ENCODE peak calls at places on chromosomes 13 and 19, in eight cellular contexts. Q is A549, G is HCT116, K is HepG2, P is H1, M is K562, I is SK-N-SH, X is GM12878. U is an unnamed sample.

GRCh38 chr19:53927745-53928144 is 18.7 kb downstream of the CACNG7 start:
- DNase-seq in Q (no peak), G (no peak), K (peak), P (peak), M (peak), I (no peak), X (no peak), U (peak)

GRCh38 chr13:76231522-76232167 is 595.5 kb downstream of the LMO7 start:
- DNase-seq in Q (no peak), G (no peak), K (no peak), P (no peak), M (no peak), I (no peak), X (no peak), U (no peak)

GRCh38 chr13:26480246-26480855 is 77.1 kb upstream of the WASF3 start:
- DNase-seq in Q (no peak), G (no peak), K (no peak), P (no peak), M (no peak), I (no peak), X (no peak), U (no peak)

GRCh38 chr19:39509233-39509632 is 5.7 kb upstream of the SELENOV start:
- DNase-seq in Q (no peak), G (no peak), K (no peak), P (no peak), M (no peak), I (no peak), X (no peak), U (no peak)

GRCh38 chr13:75345191-75345590 is 136.8 kb downstream of the TBC1D4 start:
- DNase-seq in Q (no peak), G (no peak), K (no peak), P (no peak), M (no peak), I (no peak), X (no peak), U (peak)

GRCh38 chr13:95809429-95809828 is 132.5 kb downstream of the DNAJC3 start:
- DNase-seq in Q (no peak), G (no peak), K (no peak), P (no peak), M (no peak), I (no peak), X (no peak), U (no peak)

GRCh38 chr13:44012910-44013309 is 133.2 kb downstream of the LACC1 start:
- DNase-seq in Q (no peak), G (no peak), K (no peak), P (no peak), M (no peak), I (no peak), X (no peak), U (peak)

GRCh38 chr19:18278521-18279265 is 2.7 kb downstream of the JUND start:
- DNase-seq in Q (no peak), G (no peak), K (no peak), P (no peak), M (peak), I (no peak), X (no peak), U (peak)

GRCh38 chr13:41645313-41645712 is 188.0 kb downstream of the RGCC start:
- DNase-seq in Q (no peak), G (no peak), K (peak), P (no peak), M (no peak), I (no peak), X (no peak), U (peak)

GRCh38 chr19:32197896-32198882 is 147.2 kb upstream of the ZNF507 start:
- DNase-seq in Q (no peak), G (no peak), K (no peak), P (peak), M (no peak), I (no peak), X (no peak), U (no peak)

GRCh38 chr19:47381653-47382279 is 32.7 kb downstream of the DHX34 start:
- DNase-seq in Q (no peak), G (no peak), K (no peak), P (no peak), M (no peak), I (no peak), X (no peak), U (no peak)

GRCh38 chr19:45152504-45153338 is 8.1 kb downstream of the NKPD1 start:
- DNase-seq in Q (no peak), G (no peak), K (no peak), P (peak), M (no peak), I (peak), X (no peak), U (peak)

GRCh38 chr13:88339271-88339741 is 668.1 kb downstream of the SLITRK5 start:
- DNase-seq in Q (no peak), G (no peak), K (no peak), P (no peak), M (no peak), I (no peak), X (no peak), U (no peak)

GRCh38 chr19:41995959-41996797 is 2.1 kb upstream of the ATP1A3 start:
- DNase-seq in Q (peak), G (no peak), K (no peak), P (peak), M (peak), I (peak), X (no peak), U (no peak)

GRCh38 chr13:101709952-101710351 is 257.5 kb downstream of the ITGBL1 start:
- DNase-seq in Q (no peak), G (no peak), K (peak), P (no peak), M (no peak), I (no peak), X (no peak), U (no peak)

GRCh38 chr13:39888865-39889810 is 233.7 kb downstream of the COG6 start:
- DNase-seq in Q (no peak), G (no peak), K (no peak), P (no peak), M (no peak), I (no peak), X (no peak), U (peak)

GRCh38 chr13:40402931-40403412 is 263.5 kb downstream of the FOXO1 start:
- DNase-seq in Q (peak), G (no peak), K (peak), P (no peak), M (no peak), I (no peak), X (no peak), U (peak)

GRCh38 chr13:30113983-30114491 is 193.3 kb downstream of the KATNAL1 start:
- DNase-seq in Q (no peak), G (no peak), K (peak), P (peak), M (peak), I (no peak), X (no peak), U (no peak)

GRCh38 chr19:35563207-35563829 is at the start of gene ATP4A:
- DNase-seq in Q (no peak), G (no peak), K (no peak), P (no peak), M (no peak), I (no peak), X (no peak), U (no peak)

GRCh38 chr19:17530586-17530985 is 19.1 kb downstream of the PGLS start:
- DNase-seq in Q (no peak), G (no peak), K (peak), P (peak), M (no peak), I (no peak), X (no peak), U (no peak)

GRCh38 chr19:32977269-32977668 is 5.2 kb downstream of the FAAP24 start:
- DNase-seq in Q (peak), G (no peak), K (no peak), P (no peak), M (no peak), I (no peak), X (no peak), U (peak)

GRCh38 chr19:4379383-4380253 is 20.7 kb downstream of the SH3GL1 start:
- DNase-seq in Q (peak), G (no peak), K (no peak), P (no peak), M (no peak), I (peak), X (peak), U (peak)

GRCh38 chr19:47421244-47421786 is 2.0 kb upstream of the MEIS3 start:
- DNase-seq in Q (no peak), G (no peak), K (no peak), P (no peak), M (no peak), I (no peak), X (no peak), U (no peak)

GRCh38 chr13:113596321-113597200 is 12.0 kb downstream of the TFDP1 start:
- DNase-seq in Q (no peak), G (no peak), K (no peak), P (no peak), M (no peak), I (no peak), X (no peak), U (no peak)

GRCh38 chr13:109394311-109394988 is 391.9 kb downstream of the IRS2 start:
- DNase-seq in Q (no peak), G (no peak), K (no peak), P (no peak), M (no peak), I (no peak), X (no peak), U (no peak)

GRCh38 chr13:103349664-103350063 is 283.4 kb upstream of the SLC10A2 start:
- DNase-seq in Q (no peak), G (no peak), K (no peak), P (no peak), M (no peak), I (peak), X (no peak), U (no peak)

GRCh38 chr13:105774739-105775460 is 760.6 kb downstream of the EFNB2 start:
- DNase-seq in Q (peak), G (peak), K (peak), P (no peak), M (no peak), I (no peak), X (no peak), U (peak)

GRCh38 chr13:94799330-94799729 is 87.0 kb upstream of the SOX21 start:
- DNase-seq in Q (no peak), G (no peak), K (no peak), P (no peak), M (no peak), I (no peak), X (no peak), U (no peak)

GRCh38 chr19:36986601-36987000 is 70.5 kb downstream of the ZNF568 start:
- DNase-seq in Q (no peak), G (no peak), K (no peak), P (no peak), M (no peak), I (no peak), X (no peak), U (no peak)

GRCh38 chr19:15769586-15769985 is 17.9 kb upstream of the OR10H5 start:
- DNase-seq in Q (no peak), G (no peak), K (no peak), P (no peak), M (peak), I (no peak), X (no peak), U (no peak)

GRCh38 chr19:39110263-39110967 is 15.2 kb upstream of the PAK4 start:
- DNase-seq in Q (peak), G (peak), K (peak), P (peak), M (peak), I (peak), X (no peak), U (peak)

GRCh38 chr13:32468502-32469147 is 40.7 kb upstream of the N4BP2L1 start:
- DNase-seq in Q (no peak), G (no peak), K (no peak), P (no peak), M (no peak), I (no peak), X (no peak), U (no peak)

GRCh38 chr13:28093871-28094270 is 6.5 kb downstream of the FLT3 start:
- DNase-seq in Q (no peak), G (no peak), K (no peak), P (no peak), M (no peak), I (no peak), X (no peak), U (no peak)

GRCh38 chr19:46241676-46242075 is 12.1 kb downstream of the IGFL1 start:
- DNase-seq in Q (no peak), G (no peak), K (no peak), P (no peak), M (no peak), I (no peak), X (no peak), U (no peak)

GRCh38 chr19:19427935-19428334 is 22.5 kb downstream of the GATAD2A start:
- DNase-seq in Q (no peak), G (no peak), K (no peak), P (no peak), M (no peak), I (no peak), X (no peak), U (no peak)

GRCh38 chr19:21839966-21840365 is 4.0 kb upstream of the ZNF43 start:
- DNase-seq in Q (no peak), G (no peak), K (no peak), P (no peak), M (no peak), I (no peak), X (no peak), U (no peak)

GRCh38 chr13:63287926-63288325 is 1872.3 kb upstream of the PCDH20 start:
- DNase-seq in Q (no peak), G (no peak), K (no peak), P (no peak), M (no peak), I (no peak), X (no peak), U (no peak)

GRCh38 chr13:29594310-29594709 is 1.2 kb downstream of the SLC7A1 start:
- DNase-seq in Q (peak), G (no peak), K (peak), P (no peak), M (no peak), I (peak), X (peak), U (peak)

GRCh38 chr13:72341904-72342303 is 385.5 kb downstream of the MZT1 start:
- DNase-seq in Q (no peak), G (no peak), K (peak), P (no peak), M (no peak), I (no peak), X (no peak), U (no peak)

DNA sequence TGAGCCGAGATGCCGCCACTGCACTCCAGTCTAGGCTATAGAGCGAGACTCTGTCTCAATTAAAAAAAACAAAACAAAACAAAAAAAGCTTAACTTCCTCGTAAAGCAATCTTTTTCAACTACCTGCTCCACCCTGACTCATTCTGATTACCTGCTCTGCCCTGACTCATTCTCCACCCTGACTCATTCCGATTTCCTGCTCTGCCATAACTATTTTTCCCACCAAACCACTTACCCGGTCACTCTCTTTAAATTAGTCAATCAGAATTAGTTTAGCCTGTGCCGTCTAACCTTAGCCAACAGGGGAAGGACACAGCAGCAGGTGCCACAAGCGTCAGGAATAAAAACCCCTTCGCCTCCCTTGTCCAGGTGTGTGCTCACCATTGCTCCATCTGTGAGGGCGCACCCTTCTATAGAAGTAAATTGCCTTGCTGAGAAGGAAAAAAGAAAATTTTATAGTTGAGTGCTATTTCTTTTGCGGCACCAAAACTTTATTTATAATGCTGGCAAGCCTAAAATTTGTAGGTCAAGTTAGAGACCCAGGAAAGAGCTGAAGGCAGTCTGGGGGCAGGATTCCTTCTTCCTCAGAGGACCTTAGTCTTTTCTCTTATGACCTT is 1.7 kb upstream of the IFT88 start:
- DNase-seq in Q (no peak), G (no peak), K (no peak), P (no peak), M (no peak), I (no peak), X (no peak), U (peak)
- TF ChIP-seq MAX in Q (no peak), G (no peak), K (no peak), P (no peak), M (no peak), I (no peak), X (no peak), U (no peak)

GRCh38 chr13:52374873-52375411 is 31.0 kb downstream of the THSD1 start:
- DNase-seq in Q (no peak), G (no peak), K (no peak), P (no peak), M (no peak), I (no peak), X (no peak), U (peak)

GRCh38 chr13:52374389-52374788 is 31.6 kb downstream of the THSD1 start:
- DNase-seq in Q (no peak), G (no peak), K (no peak), P (no peak), M (no peak), I (no peak), X (no peak), U (peak)

GRCh38 chr13:52371736-52372247 is 34.2 kb downstream of the THSD1 start:
- DNase-seq in Q (no peak), G (peak), K (peak), P (no peak), M (no peak), I (peak), X (no peak), U (peak)
- H3K27ac ChIP-seq in Q (no peak), G (no peak), K (no peak), P (no peak), M (no peak), I (peak), X (no peak), U (no peak)

DNA sequence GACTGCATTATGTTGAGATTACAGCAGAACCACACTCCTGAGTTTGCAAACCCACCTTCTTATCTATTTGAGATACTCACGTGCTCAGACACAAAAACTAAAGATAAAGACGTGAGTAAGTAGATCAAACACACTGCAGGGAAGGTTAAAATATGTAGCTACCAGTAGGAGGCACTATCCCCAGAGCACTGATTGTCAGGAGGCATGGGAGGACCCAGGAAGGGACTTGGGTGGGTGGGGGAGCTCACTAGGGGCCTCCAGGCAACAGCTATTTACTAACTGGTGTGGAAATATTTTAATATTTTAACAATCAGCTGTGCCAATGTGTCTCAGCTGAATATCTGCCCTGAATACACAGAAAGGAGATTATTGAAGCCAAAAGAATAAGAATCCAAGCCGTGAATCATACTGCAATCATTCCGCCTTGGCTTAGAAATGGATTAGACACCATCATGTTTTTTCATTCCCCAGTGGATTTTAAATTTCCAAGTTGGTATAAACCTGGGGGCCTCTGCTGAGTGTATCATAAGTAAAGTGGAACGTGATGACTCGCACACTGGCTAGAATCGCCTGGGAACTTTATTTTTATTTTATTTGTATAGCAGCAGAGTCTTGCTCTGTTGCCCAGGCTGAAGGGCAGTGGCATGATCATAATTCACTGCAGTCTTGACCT is 73.2 kb upstream of the CACNA1A start:
- DNase-seq in Q (no peak), G (no peak), K (no peak), P (no peak), M (peak), I (no peak), X (no peak), U (no peak)
- TF ChIP-seq MAX in Q (no peak), G (no peak), K (no peak), P (no peak), M (no peak), I (no peak), X (no peak), U (no peak)

DNA sequence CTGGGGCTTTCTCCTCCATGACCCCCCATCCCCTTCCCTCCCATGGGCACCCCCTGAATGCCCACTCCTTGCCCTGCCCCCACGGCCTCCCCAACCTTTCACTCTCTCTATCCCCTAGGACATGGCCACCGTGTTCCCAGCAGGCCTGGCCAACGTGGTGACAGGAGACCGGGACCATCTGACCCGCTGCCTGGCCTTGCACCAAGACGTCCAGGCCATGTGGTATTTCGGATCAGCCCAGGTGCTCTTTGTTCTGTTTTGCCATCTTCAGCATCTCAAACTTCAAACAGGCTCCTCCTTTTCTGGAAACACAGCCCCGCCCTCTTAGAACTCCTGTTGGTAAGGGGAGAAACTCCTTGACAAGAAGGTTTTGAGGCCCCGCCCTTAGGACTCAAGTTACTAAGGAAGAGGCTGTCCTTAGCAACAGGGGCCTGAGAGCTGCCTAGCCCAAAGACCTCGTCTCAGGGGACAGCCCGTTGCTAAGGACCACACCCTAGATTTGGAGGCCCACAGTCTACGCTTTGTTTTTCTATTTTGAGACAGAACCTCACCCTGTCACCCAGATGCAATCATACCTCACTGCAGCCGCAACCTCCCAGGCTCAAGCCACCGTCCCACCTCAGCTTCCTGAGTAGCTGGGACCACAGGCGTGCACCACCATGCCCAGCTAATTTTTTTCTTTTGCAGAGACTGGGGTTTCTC is 5.1 kb upstream of the FLT3LG start:
- DNase-seq in Q (no peak), G (no peak), K (no peak), P (peak), M (peak), I (no peak), X (peak), U (no peak)
- H3K27ac ChIP-seq in Q (no peak), G (no peak), K (no peak), P (peak), M (no peak), I (no peak), X (peak), U (no peak)